ENCODE peak calls at places on chromosome 6, in six cellular contexts. R is suprapubic skin, D is endothelial cell of umbilical vein, F is breast epithelium, Q is spleen, Y is HCT116. E is an unnamed sample.

GRCh38 chr6:38638941-38639497 is 710 bp downstream of the BTBD9 start:
- DNase-seq in F (peak), Q (no peak), D (peak), R (peak), Y (peak), E (peak)

GRCh38 chr6:119865466-119866350 is 516.1 kb upstream of the MAN1A1 start:
- DNase-seq in F (no peak), R (no peak), Q (no peak), Y (no peak), D (no peak), E (no peak)

GRCh38 chr6:87184762-87185250 is 29.4 kb downstream of the ZNF292 start:
- DNase-seq in R (no peak), Q (no peak), D (no peak), F (no peak), Y (no peak), E (no peak)

GRCh38 chr6:151733680-151734320 is 73.7 kb upstream of the ESR1 start:
- DNase-seq in Y (no peak), D (peak), F (no peak), Q (no peak), R (no peak), E (no peak)

GRCh38 chr6:143615785-143616184 is 62.0 kb upstream of the PHACTR2 start:
- DNase-seq in F (no peak), R (no peak), Q (no peak), Y (no peak), D (no peak), E (no peak)

GRCh38 chr6:152273002-152273401 is 364.2 kb downstream of the SYNE1 start:
- DNase-seq in Y (no peak), R (peak), F (no peak), Q (no peak), D (no peak), E (no peak)

GRCh38 chr6:90369024-90369519 is 72.4 kb upstream of the BACH2 start:
- DNase-seq in D (peak), Y (peak), R (peak), Q (no peak), F (peak), E (peak)

GRCh38 chr6:14337157-14337556 is 219.6 kb downstream of the CD83 start:
- DNase-seq in Q (no peak), Y (no peak), R (no peak), F (no peak), D (no peak), E (no peak)

GRCh38 chr6:142671791-142672190 is 273.2 kb downstream of the HIVEP2 start:
- DNase-seq in R (no peak), Q (no peak), Y (no peak), D (no peak), F (no peak), E (no peak)

GRCh38 chr6:133501675-133502275 is 260.6 kb downstream of the EYA4 start:
- DNase-seq in R (no peak), Q (no peak), Y (no peak), D (no peak), F (no peak), E (no peak)

GRCh38 chr6:5905431-5906339 is 101.0 kb downstream of the NRN1 start:
- DNase-seq in Q (no peak), Y (no peak), F (peak), D (no peak), R (peak), E (peak)

GRCh38 chr6:33788694-33789549 is at the start of gene LEMD2:
- DNase-seq in Q (peak), D (peak), Y (peak), F (peak), R (peak), E (peak)

GRCh38 chr6:157033428-157034140 is 256.4 kb downstream of the ARID1B start:
- DNase-seq in R (no peak), Y (no peak), D (peak), F (no peak), Q (no peak), E (no peak)

GRCh38 chr6:110547266-110547964 is 71.0 kb upstream of the SLC22A16 start:
- DNase-seq in F (no peak), R (no peak), D (no peak), Y (peak), Q (no peak), E (no peak)

GRCh38 chr6:1773697-1774096 is 164.0 kb downstream of the FOXC1 start:
- DNase-seq in Q (no peak), Y (no peak), D (no peak), R (no peak), F (no peak), E (no peak)

GRCh38 chr6:124203812-124204167 is 400.1 kb downstream of the NKAIN2 start:
- DNase-seq in Y (no peak), Q (no peak), D (no peak), F (no peak), R (no peak), E (no peak)

GRCh38 chr6:134816780-134817179 is 133.1 kb downstream of the ALDH8A1 start:
- DNase-seq in Q (no peak), Y (no peak), F (no peak), D (no peak), R (no peak), E (no peak)
- TF ChIP-seq POLR2AphosphoS5 in Q (no peak), Y (no peak), F (no peak), D (no peak), R (no peak), E (no peak)

GRCh38 chr6:56699066-56699654 is 56.5 kb upstream of the DST start:
- DNase-seq in Y (no peak), R (no peak), D (peak), Q (no peak), F (no peak), E (no peak)
- TF ChIP-seq CTCF in Y (peak), R (peak), D (peak), Q (peak), F (peak), E (peak)

GRCh38 chr6:159916237-159916636 is 25.4 kb downstream of the MAS1 start:
- DNase-seq in Y (no peak), Q (no peak), R (no peak), D (no peak), F (no peak), E (no peak)

GRCh38 chr6:159914565-159914923 is 23.8 kb downstream of the MAS1 start:
- DNase-seq in D (no peak), Q (no peak), R (no peak), F (no peak), Y (no peak), E (no peak)

GRCh38 chr6:159913862-159914564 is 23.2 kb downstream of the MAS1 start:
- DNase-seq in R (no peak), Q (no peak), F (no peak), Y (no peak), D (no peak), E (no peak)

GRCh38 chr6:159915397-159915796 is 24.6 kb downstream of the MAS1 start:
- DNase-seq in F (no peak), Y (no peak), R (no peak), D (no peak), Q (no peak), E (peak)

DNA sequence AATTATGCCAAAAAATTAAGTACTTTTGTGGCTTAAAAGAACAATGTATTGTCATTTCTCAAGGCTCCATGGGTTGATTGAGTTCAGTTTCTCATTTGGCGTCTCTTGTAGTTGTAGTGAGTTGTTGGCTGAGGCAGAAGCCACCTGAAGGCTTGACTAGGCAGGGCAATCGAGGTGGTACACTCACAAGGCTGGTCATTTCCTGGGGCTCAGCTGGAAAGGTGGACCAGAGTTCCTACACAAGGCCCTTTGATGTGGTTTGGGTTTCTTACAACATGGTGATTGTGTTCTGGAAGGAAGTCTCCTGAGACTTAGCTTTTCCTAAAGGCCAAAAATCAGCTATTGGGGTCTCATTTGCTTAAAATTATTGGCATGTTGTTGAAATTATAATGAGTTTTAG is 22.6 kb downstream of the MAS1 start:
- DNase-seq in R (no peak), D (no peak), F (no peak), Q (no peak), Y (no peak), E (no peak)
- TF ChIP-seq POLR2A in R (no peak), D (no peak), F (no peak), Q (no peak), Y (no peak), E (no peak)

DNA sequence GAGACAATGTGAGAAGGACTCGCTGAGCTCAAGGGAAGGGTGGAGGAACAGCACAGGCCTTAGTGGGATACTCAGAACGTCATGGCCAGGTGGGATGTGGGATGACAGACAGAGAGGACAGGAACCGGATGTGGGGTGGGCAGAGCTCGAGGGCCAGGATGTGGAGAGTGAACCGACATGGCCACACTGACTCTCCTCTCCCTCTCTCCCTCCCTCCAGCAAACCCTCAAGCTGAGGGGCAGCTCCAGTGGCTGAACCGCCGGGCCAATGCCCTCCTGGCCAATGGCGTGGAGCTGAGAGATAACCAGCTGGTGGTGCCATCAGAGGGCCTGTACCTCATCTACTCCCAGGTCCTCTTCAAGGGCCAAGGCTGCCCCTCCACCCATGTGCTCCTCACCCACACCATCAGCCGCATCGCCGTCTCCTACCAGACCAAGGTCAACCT is 1.6 kb downstream of the TNF start:
- DNase-seq in D (no peak), F (no peak), R (no peak), Q (peak), Y (no peak), E (peak)
- TF ChIP-seq POLR2AphosphoS5 in D (no peak), F (no peak), R (no peak), Q (peak), Y (no peak), E (no peak)

E was measured in stomach.